ENCODE peak calls at places on chromosomes 4 and X, in five cellular contexts. G is stomach, O is SK-N-SH, Z is transverse colon, P is upper lobe of left lung. S is an unnamed sample.
A peak's percentile ranks its signal among the peaks of the same experiment; 100 is the strongest.

GRCh38 chr4:186554485-186554884 is 882 bp downstream of the MTNR1A start:
- DNase-seq in Z (peak; percentile 82), G (peak; percentile 36), P (no peak), O (no peak), S (no peak)

GRCh38 chrX:55907968-55908607 is 190.5 kb downstream of the RRAGB start:
- DNase-seq in Z (peak; percentile 76), P (peak; percentile 67), O (no peak), G (peak; percentile 58), S (no peak)

GRCh38 chr4:75723117-75723801 is 1.1 kb upstream of the USO1 start:
- DNase-seq in P (no peak), O (peak; percentile 32), G (no peak), Z (no peak), S (no peak)

GRCh38 chr4:135316266-135316779 is 1114.7 kb upstream of the PABPC4L start:
- DNase-seq in G (no peak), P (peak; percentile 20), Z (no peak), O (no peak), S (no peak)

GRCh38 chrX:80808854-80809493 is 703 bp downstream of the BRWD3 start:
- DNase-seq in Z (peak; percentile 28), G (no peak), P (peak; percentile 28), O (peak; percentile 27), S (peak; percentile 69)

GRCh38 chr4:92257931-92258857 is 45.6 kb upstream of the GRID2 start:
- DNase-seq in P (no peak), O (no peak), Z (no peak), G (no peak), S (no peak)

GRCh38 chr4:159966741-159967140 is 863.9 kb downstream of the RAPGEF2 start:
- DNase-seq in P (no peak), O (no peak), G (no peak), Z (no peak), S (no peak)

GRCh38 chrX:26915064-26915463 is 548.1 kb downstream of the PPP4R3C start:
- DNase-seq in Z (no peak), P (no peak), G (no peak), O (no peak), S (no peak)

GRCh38 chr4:40931238-40931637 is 181.5 kb downstream of the NSUN7 start:
- DNase-seq in Z (no peak), O (no peak), P (no peak), G (no peak), S (peak; percentile 8)

GRCh38 chr4:130214268-130214667 is 1118.3 kb downstream of the C4orf33 start:
- DNase-seq in Z (no peak), P (no peak), O (no peak), G (no peak), S (no peak)

GRCh38 chr4:86993909-86994672 is 59.3 kb downstream of the AFF1 start:
- DNase-seq in G (peak; percentile 40), O (no peak), P (no peak), Z (no peak), S (no peak)

GRCh38 chr4:150126201-150126879 is 48.1 kb downstream of the DCLK2 start:
- DNase-seq in G (no peak), Z (no peak), P (no peak), O (no peak), S (no peak)

GRCh38 chr4:152935661-152936445 is at the start of gene FHDC1:
- DNase-seq in P (peak; percentile 89), O (peak; percentile 80), Z (peak; percentile 89), G (peak; percentile 90), S (peak; percentile 60)

GRCh38 chr4:71456841-71457240 is 118.0 kb downstream of the SLC4A4 start:
- DNase-seq in Z (no peak), P (no peak), O (no peak), G (no peak), S (no peak)

GRCh38 chr4:71461422-71461821 is 122.6 kb downstream of the SLC4A4 start:
- DNase-seq in O (no peak), G (no peak), P (no peak), Z (no peak), S (no peak)

GRCh38 chr4:71460368-71460767 is 121.5 kb downstream of the SLC4A4 start:
- DNase-seq in P (no peak), Z (peak; percentile 37), O (no peak), G (no peak), S (no peak)
- TF ChIP-seq POLR2AphosphoS5 in P (no peak), Z (no peak), O (no peak), G (no peak), S (no peak)

DNA sequence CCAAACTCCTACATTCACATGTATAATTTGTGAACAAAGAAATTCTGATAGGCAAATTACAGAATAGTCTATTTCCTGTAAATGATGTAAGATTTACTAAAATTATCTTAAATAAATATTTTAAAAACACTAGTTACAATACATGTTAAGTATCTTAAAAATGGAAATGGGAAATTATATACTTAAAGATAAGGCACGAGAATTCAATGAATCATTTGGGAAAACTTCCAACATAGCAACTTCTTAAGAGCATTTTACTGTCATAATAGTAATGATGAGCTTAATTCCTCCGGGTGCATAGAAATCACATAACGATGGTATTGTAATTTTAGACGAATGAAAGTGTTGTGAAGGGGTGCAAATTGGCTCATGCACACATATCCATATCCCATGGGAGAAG is 873.4 kb downstream of the PDHA2 start:
- DNase-seq in P (no peak), Z (no peak), G (no peak), O (no peak), S (no peak)
- TF ChIP-seq POLR2AphosphoS5 in P (no peak), Z (no peak), G (no peak), O (no peak), S (no peak)

DNA sequence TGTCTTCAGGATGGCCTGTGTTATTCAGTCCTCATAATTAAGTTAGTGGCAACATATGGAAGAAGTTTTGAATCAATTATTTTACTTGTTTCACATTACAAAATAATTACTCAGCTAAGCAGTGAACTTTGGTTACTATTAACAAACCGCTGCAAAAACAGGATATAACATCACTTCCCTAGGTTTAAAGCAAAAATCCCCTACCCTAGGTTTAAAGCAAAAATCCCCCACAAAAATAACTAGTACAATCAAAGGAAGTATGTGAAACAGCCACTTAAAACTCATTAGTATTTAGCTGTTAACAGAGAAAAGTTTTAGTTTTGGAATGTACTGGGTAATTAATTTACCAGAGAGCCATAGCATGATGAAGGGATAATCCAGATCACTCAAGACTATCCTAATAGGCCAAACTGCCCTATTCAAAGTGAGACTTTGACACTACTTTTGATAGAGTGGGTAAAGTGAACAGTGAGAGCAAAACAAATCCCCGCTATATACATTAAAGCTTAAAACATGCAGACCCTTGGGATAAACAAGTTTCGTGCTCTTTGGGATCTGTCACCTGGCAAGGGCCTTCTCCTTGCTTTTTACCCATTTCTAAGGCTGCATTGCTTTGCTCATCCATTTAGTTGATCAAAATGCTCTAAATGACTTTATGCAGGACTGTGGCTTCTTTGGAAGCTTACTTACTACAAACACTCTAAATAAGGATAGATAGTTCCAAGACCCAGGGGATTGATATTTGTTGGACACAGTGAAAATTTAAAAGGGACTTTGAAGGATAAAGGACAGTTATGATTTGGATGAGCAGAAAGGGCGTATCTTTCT is 36.4 kb upstream of the GPR174 start:
- DNase-seq in O (no peak), Z (no peak), P (no peak), G (no peak), S (no peak)
- TF ChIP-seq POLR2AphosphoS5 in O (no peak), Z (no peak), P (no peak), G (no peak), S (no peak)

GRCh38 chrX:111376897-111377601 is 34.9 kb downstream of the DCX start:
- DNase-seq in O (no peak), G (no peak), P (no peak), Z (no peak), S (no peak)
- TF ChIP-seq POLR2AphosphoS5 in O (no peak), G (no peak), P (no peak), Z (no peak), S (no peak)

DNA sequence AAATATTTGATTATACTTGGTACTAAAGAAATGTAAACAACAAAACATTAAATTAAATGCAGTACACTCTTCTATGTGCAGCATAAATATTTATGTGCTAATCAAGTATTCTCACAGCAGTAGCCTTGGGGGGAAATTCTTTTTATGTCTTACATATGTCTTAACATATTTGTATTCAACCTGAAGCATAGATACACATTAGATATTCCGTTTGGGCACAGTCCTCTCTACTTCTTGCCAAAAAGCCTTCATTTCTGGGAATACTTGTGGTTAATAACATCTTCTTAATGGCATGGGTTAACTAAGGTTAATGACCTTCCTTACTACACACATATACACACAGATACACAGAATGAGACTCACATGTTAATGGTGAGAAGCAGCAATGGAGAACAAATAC is 19.8 kb downstream of the TMPRSS11F start:
- DNase-seq in P (no peak), G (no peak), Z (no peak), O (no peak), S (no peak)
- TF ChIP-seq POLR2AphosphoS5 in P (no peak), G (no peak), Z (no peak), O (no peak), S (no peak)

GRCh38 chrX:103678199-103678993 is 8.1 kb downstream of the MORF4L2 start:
- DNase-seq in Z (no peak), P (no peak), O (no peak), G (no peak), S (no peak)

GRCh38 chrX:103685396-103685795 is 1.1 kb downstream of the MORF4L2 start:
- DNase-seq in Z (no peak), O (peak; percentile 28), P (no peak), G (no peak), S (no peak)

GRCh38 chrX:103687073-103687695 is 685 bp upstream of the MORF4L2 start:
- DNase-seq in O (peak; percentile 64), G (peak; percentile 89), Z (peak; percentile 88), P (peak; percentile 87), S (peak; percentile 91)

GRCh38 chrX:103686199-103687072 is at the start of gene MORF4L2:
- DNase-seq in P (peak; percentile 93), G (peak; percentile 89), Z (peak; percentile 93), O (peak; percentile 62), S (peak; percentile 95)

DNA sequence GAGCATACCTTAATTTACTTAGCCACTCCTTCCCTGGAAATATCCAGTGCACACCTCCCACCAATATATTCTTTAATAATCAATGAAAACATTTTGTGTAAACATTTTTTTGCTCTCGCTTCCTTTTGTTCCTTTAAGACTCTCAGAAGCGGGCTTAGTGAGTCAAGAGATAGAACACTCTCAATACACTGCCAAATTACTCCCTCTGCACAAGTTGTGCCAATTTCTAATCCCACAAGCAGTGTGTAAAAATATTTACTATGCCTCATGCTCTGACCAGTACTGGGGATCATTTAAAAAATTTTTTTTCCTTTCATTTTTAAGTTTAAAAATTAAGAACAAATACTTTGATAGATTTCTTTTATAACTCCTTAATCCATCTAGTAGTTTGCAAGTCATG is 5.1 kb downstream of the MORF4L2 start:
- DNase-seq in O (no peak), P (no peak), G (no peak), Z (no peak), S (no peak)
- TF ChIP-seq POLR2AphosphoS5 in O (no peak), P (no peak), G (no peak), Z (no peak), S (no peak)

GRCh38 chr4:5858020-5858769 is 34.7 kb downstream of the CRMP1 start:
- DNase-seq in O (no peak), P (no peak), G (no peak), Z (no peak), S (no peak)
- TF ChIP-seq POLR2AphosphoS5 in O (no peak), P (no peak), G (no peak), Z (no peak), S (no peak)

S was measured in suprapubic skin.